ENCODE peak calls at places on chromosomes 3 and 15, in ten cellular contexts. V is activated B cell treated with CpG ODN at 0.5 μM for 24 hours; N is activated T-cell treated with anti-CD3 and anti-CD28 coated beads, Interleukin-2, amount 50 U/mL, for 72 hours; B is aorta; J is stimulated activated naive CD8-positive, alpha-beta T cell treated with anti-CD3 and anti-CD28 coated beads, Interleukin-15, Interleukin-2, amounts not matched to agents 100 U/mL and 50 U/mL, for 24 hours; F is left lung; U is left ventricle myocardium superior; M is GM12878; R is naive thymus-derived CD8-positive, alpha-beta T cell; C is activated CD8-positive, alpha-beta T cell treated with anti-CD3 and anti-CD28 coated beads for 36 hours. H is an unnamed sample.

GRCh38 chr15:80512729-80513670 is 108.8 kb downstream of the ARNT2 start:
- ATAC-seq in C (no peak), R (no peak), N (no peak), F (peak; percentile 35), M (peak; percentile 35), J (no peak), U (peak; percentile 79), V (no peak), B (no peak), H (peak; percentile 43)

GRCh38 chr15:89912145-89912673 is 543 bp downstream of the ARPIN start:
- ATAC-seq in F (peak; percentile 91), U (peak; percentile 89), N (no peak), C (no peak), B (peak; percentile 77), J (no peak), V (no peak), R (no peak), M (no peak), H (no peak)

GRCh38 chr15:85007741-85008140 is 26.1 kb downstream of the PDE8A start:
- ATAC-seq in N (no peak), R (no peak), U (peak; percentile 10), J (no peak), B (no peak), C (no peak), F (peak; percentile 72), M (no peak), V (no peak), H (no peak)

GRCh38 chr3:126179825-126180476 is 435 bp downstream of the ALDH1L1 start:
- ATAC-seq in M (no peak), V (no peak), N (no peak), U (peak; percentile 83), F (peak; percentile 8), R (no peak), B (peak; percentile 75), J (no peak), C (no peak), H (no peak)

GRCh38 chr3:78204977-78205376 is 1165.1 kb downstream of the ROBO2 start:
- ATAC-seq in U (peak; percentile 40), F (peak; percentile 34), M (no peak), C (no peak), B (no peak), V (no peak), R (no peak), J (no peak), N (no peak), H (no peak)

GRCh38 chr3:64143399-64144130 is 81.7 kb downstream of the PRICKLE2 start:
- ATAC-seq in N (no peak), J (no peak), M (no peak), B (no peak), R (no peak), U (peak; percentile 54), V (no peak), C (no peak), F (peak; percentile 47), H (no peak)

GRCh38 chr3:47475029-47475569 is 642 bp downstream of the SCAP start:
- ATAC-seq in J (peak; percentile 3), N (peak; percentile 18), F (peak; percentile 9), R (peak; percentile 42), C (peak; percentile 11), M (peak; percentile 4), V (no peak), B (no peak), U (peak; percentile 3), H (no peak)

GRCh38 chr15:96230557-96231181 is 99.8 kb upstream of the NR2F2 start:
- ATAC-seq in M (no peak), V (no peak), N (no peak), R (no peak), F (no peak), C (no peak), J (no peak), B (no peak), U (no peak), H (no peak)

GRCh38 chr3:116667324-116667723 is 42.3 kb upstream of the TUSC7 start:
- ATAC-seq in N (no peak), U (no peak), M (no peak), V (no peak), F (no peak), R (no peak), B (no peak), C (no peak), J (no peak), H (no peak)

GRCh38 chr15:43241100-43241499 is 20.3 kb upstream of the EPB42 start:
- ATAC-seq in C (no peak), M (no peak), V (no peak), J (no peak), U (peak; percentile 92), R (no peak), N (no peak), B (peak; percentile 86), F (peak; percentile 79), H (no peak)

GRCh38 chr15:59260090-59260489 is 53.4 kb downstream of the LDHAL6B start:
- ATAC-seq in R (no peak), J (no peak), B (no peak), V (no peak), F (no peak), M (no peak), U (no peak), N (no peak), C (no peak), H (no peak)

GRCh38 chr3:74500257-74500656 is 114.2 kb downstream of the CNTN3 start:
- ATAC-seq in M (no peak), C (no peak), N (no peak), B (no peak), F (no peak), J (no peak), R (no peak), V (no peak), U (no peak), H (no peak)

GRCh38 chr15:98503970-98504369 is 144.4 kb upstream of the IGF1R start:
- ATAC-seq in C (no peak), M (no peak), B (peak; percentile 55), U (peak; percentile 23), V (no peak), J (no peak), R (no peak), F (peak; percentile 47), N (no peak), H (no peak)

GRCh38 chr3:17052348-17052747 is 167.6 kb downstream of the PLCL2 start:
- ATAC-seq in R (no peak), N (no peak), J (no peak), M (peak; percentile 83), F (peak; percentile 47), B (no peak), V (no peak), C (no peak), U (peak; percentile 16), H (peak; percentile 83)

GRCh38 chr3:2940062-2940461 is 170.1 kb downstream of the IL5RA start:
- ATAC-seq in F (no peak), U (no peak), R (no peak), V (no peak), J (no peak), N (no peak), M (no peak), B (no peak), C (no peak), H (no peak)

GRCh38 chr15:90603893-90604292 is 74.2 kb downstream of the CRTC3 start:
- ATAC-seq in R (peak; percentile 60), C (peak; percentile 47), F (peak; percentile 78), N (no peak), J (no peak), V (no peak), B (no peak), U (peak; percentile 41), M (peak; percentile 77), H (no peak)

GRCh38 chr3:138799822-138800221 is 34.9 kb downstream of the PIK3CB start:
- ATAC-seq in C (no peak), M (no peak), F (peak; percentile 48), B (no peak), U (peak; percentile 94), R (no peak), N (no peak), J (no peak), V (no peak), H (no peak)

GRCh38 chr15:71093089-71094024 is 21.9 kb upstream of the THSD4 start:
- ATAC-seq in B (no peak), J (no peak), R (no peak), M (no peak), U (no peak), V (no peak), F (peak; percentile 97), N (no peak), C (no peak), H (no peak)

GRCh38 chr3:122533931-122534334 is 19.2 kb upstream of the KPNA1 start:
- ATAC-seq in N (peak; percentile 100), U (no peak), V (peak; percentile 92), M (peak; percentile 100), C (peak; percentile 99), J (peak; percentile 100), B (no peak), R (no peak), F (peak; percentile 74), H (peak; percentile 98)

GRCh38 chr3:57956119-57956832 is 51.9 kb upstream of the FLNB start:
- ATAC-seq in F (no peak), R (no peak), N (peak; percentile 92), M (no peak), C (peak; percentile 79), B (no peak), V (no peak), J (peak; percentile 45), U (no peak), H (no peak)

GRCh38 chr3:139937674-139938279 is 2.8 kb downstream of the CLSTN2 start:
- ATAC-seq in U (no peak), B (no peak), J (no peak), M (peak; percentile 47), C (no peak), V (no peak), N (no peak), R (no peak), F (peak; percentile 46), H (no peak)

GRCh38 chr15:96347181-96348111 is 16.9 kb downstream of the NR2F2 start:
- ATAC-seq in F (peak; percentile 9), U (peak; percentile 34), V (no peak), N (no peak), M (no peak), C (no peak), B (no peak), J (no peak), R (no peak), H (no peak)

GRCh38 chr15:74402337-74402839 is 31.4 kb downstream of the SEMA7A start:
- ATAC-seq in C (peak; percentile 3), U (no peak), V (no peak), R (no peak), F (no peak), B (no peak), N (no peak), J (peak; percentile 4), M (no peak), H (no peak)

GRCh38 chr15:65540314-65540713 is 10.1 kb downstream of the HACD3 start:
- ATAC-seq in R (no peak), C (no peak), F (no peak), J (no peak), M (no peak), V (no peak), U (no peak), N (no peak), B (no peak), H (no peak)

GRCh38 chr15:35437157-35437556 is 108.8 kb downstream of the DPH6 start:
- ATAC-seq in J (no peak), R (no peak), C (no peak), U (no peak), V (no peak), M (no peak), F (no peak), B (no peak), N (no peak), H (no peak)

GRCh38 chr3:25412269-25412668 is 15.8 kb upstream of the RARB start:
- ATAC-seq in U (no peak), V (no peak), N (no peak), F (peak; percentile 69), J (no peak), M (no peak), R (no peak), C (no peak), B (no peak), H (no peak)

GRCh38 chr3:20075197-20075596 is 35.0 kb downstream of the KAT2B start:
- ATAC-seq in M (no peak), N (peak; percentile 23), V (no peak), C (no peak), B (no peak), F (no peak), R (no peak), J (no peak), U (no peak), H (no peak)

GRCh38 chr15:39195988-39196486 is 384.8 kb upstream of the THBS1 start:
- ATAC-seq in U (no peak), C (no peak), J (no peak), M (peak; percentile 73), N (no peak), F (no peak), R (no peak), V (no peak), B (no peak), H (no peak)

H was measured in stimulated activated memory B cell treated with anti-CD40 and anti-IgM and Interleukin-4, amounts not matched to agents 10 μg/mL and 1 μg/mL and 100 μg/mL, for 72 hours.